ENCODE peak calls at places on chromosomes 6 and 20, in ten cellular contexts. M is effector memory CD4-positive, alpha-beta T cell; I is K562; T is GDM1; S is NCI-H1092; P is nephron progenitor cell; Q is PC-9; Y is GF-D8; U is HCT116; O is stimulated activated CD4-positive, alpha-beta T cell treated with anti-CD3 and anti-CD28 coated beads, Interleukin-4, amount 100 ng/mL, for 48 hours. W is an unnamed sample.

GRCh38 chr20:61731363-61732181 is 334.1 kb downstream of the TAF4 start:
- DNase-seq in U (no peak), Q (no peak), P (no peak), O (no peak), Y (no peak), T (no peak), M (no peak), S (no peak), I (no peak), W (no peak)

GRCh38 chr6:85404497-85405174 is 45.2 kb upstream of the NT5E start:
- DNase-seq in M (no peak), Y (no peak), P (no peak), T (no peak), O (no peak), U (peak), Q (peak), I (no peak), S (no peak), W (no peak)

GRCh38 chr20:24379116-24379927 is 90.1 kb upstream of the SYNDIG1 start:
- DNase-seq in U (no peak), I (no peak), S (no peak), O (no peak), P (no peak), T (peak), Q (no peak), M (no peak), Y (no peak), W (no peak)

GRCh38 chr6:113829702-113830058 is 27.5 kb upstream of the MARCKS start:
- DNase-seq in U (no peak), Y (no peak), M (no peak), O (no peak), I (no peak), P (no peak), Q (no peak), T (no peak), S (no peak), W (no peak)

GRCh38 chr6:15001511-15001910 is 244.4 kb upstream of the JARID2 start:
- DNase-seq in P (no peak), I (no peak), Y (no peak), Q (no peak), M (no peak), U (no peak), S (no peak), O (no peak), T (no peak), W (no peak)

GRCh38 chr20:22282696-22283095 is 301.7 kb downstream of the FOXA2 start:
- DNase-seq in I (peak), Q (no peak), T (no peak), S (no peak), P (no peak), O (no peak), M (no peak), Y (no peak), U (no peak), W (no peak)

GRCh38 chr6:2193931-2194330 is 51.5 kb downstream of the GMDS start:
- DNase-seq in S (no peak), Y (no peak), I (no peak), Q (no peak), O (no peak), U (no peak), P (no peak), T (no peak), M (no peak), W (no peak)

GRCh38 chr6:90502866-90503407 is 83.9 kb downstream of the MAP3K7 start:
- DNase-seq in S (no peak), Y (no peak), Q (peak), T (no peak), P (no peak), I (peak), O (no peak), U (peak), M (no peak), W (no peak)

GRCh38 chr20:64010711-64011237 is 25.2 kb upstream of the C20orf204 start:
- DNase-seq in I (no peak), O (no peak), Y (no peak), M (no peak), U (no peak), P (no peak), S (no peak), Q (no peak), T (no peak), W (no peak)

GRCh38 chr6:122248001-122248669 is 151.3 kb upstream of the HSF2 start:
- DNase-seq in T (no peak), O (no peak), I (no peak), S (no peak), P (no peak), Y (no peak), M (no peak), Q (no peak), U (no peak), W (no peak)

GRCh38 chr20:29427201-29428060 is 1830.0 kb upstream of the DEFB115 start:
- DNase-seq in M (no peak), Q (no peak), I (peak), Y (no peak), O (no peak), T (no peak), U (no peak), S (no peak), P (no peak), W (no peak)

GRCh38 chr20:6169251-6169650 is 46.4 kb upstream of the FERMT1 start:
- DNase-seq in P (no peak), Y (no peak), O (no peak), T (no peak), Q (no peak), I (no peak), U (no peak), M (no peak), S (no peak), W (no peak)

GRCh38 chr20:9147553-9148024 is 78.7 kb downstream of the PLCB4 start:
- DNase-seq in M (no peak), Y (no peak), S (no peak), U (no peak), O (no peak), T (no peak), P (no peak), Q (no peak), I (peak), W (no peak)

GRCh38 chr20:5504061-5504739 is 187.4 kb upstream of the PROKR2 start:
- DNase-seq in M (no peak), O (no peak), I (peak), Y (no peak), U (no peak), P (no peak), Q (no peak), T (no peak), S (peak), W (peak)

GRCh38 chr20:56032251-56032650 is 26.9 kb upstream of the CBLN4 start:
- DNase-seq in I (peak), O (no peak), P (no peak), U (peak), M (no peak), S (no peak), T (no peak), Q (no peak), Y (no peak), W (no peak)

GRCh38 chr6:38110407-38111025 is 291.0 kb downstream of the ZFAND3 start:
- DNase-seq in S (peak), P (no peak), Q (no peak), U (no peak), Y (no peak), M (no peak), I (no peak), T (no peak), O (no peak), W (peak)

GRCh38 chr6:135938588-135939215 is 87.2 kb downstream of the PDE7B start:
- DNase-seq in O (no peak), Q (no peak), Y (no peak), I (peak), M (no peak), U (no peak), T (no peak), S (no peak), P (no peak), W (no peak)

GRCh38 chr20:63284981-63285524 is 7.9 kb upstream of the COL20A1 start:
- DNase-seq in Y (no peak), Q (no peak), M (no peak), T (no peak), P (no peak), S (no peak), I (no peak), O (no peak), U (no peak), W (no peak)

GRCh38 chr6:166705070-166705469 is 78.0 kb upstream of the RPS6KA2 start:
- DNase-seq in I (no peak), O (no peak), P (no peak), S (no peak), Q (no peak), T (no peak), M (no peak), Y (no peak), U (no peak), W (no peak)

GRCh38 chr20:42837456-42837855 is 352.2 kb downstream of the PTPRT start:
- DNase-seq in Q (no peak), P (no peak), O (no peak), T (no peak), U (no peak), S (no peak), M (no peak), Y (no peak), I (no peak), W (no peak)

GRCh38 chr6:139778688-139779087 is 404.2 kb upstream of the CITED2 start:
- DNase-seq in Y (no peak), P (no peak), O (no peak), M (no peak), S (peak), T (no peak), U (no peak), Q (no peak), I (no peak), W (no peak)

GRCh38 chr20:48283470-48284110 is 498.3 kb upstream of the SULF2 start:
- DNase-seq in P (no peak), M (no peak), T (no peak), Y (no peak), I (no peak), S (peak), U (no peak), Q (peak), O (no peak), W (peak)

GRCh38 chr6:170235726-170236125 is 55.2 kb downstream of the DLL1 start:
- DNase-seq in T (no peak), O (no peak), U (no peak), Y (no peak), P (peak), S (no peak), Q (no peak), I (no peak), M (no peak), W (no peak)

GRCh38 chr6:150514806-150515362 is 84.8 kb upstream of the PLEKHG1 start:
- DNase-seq in Y (no peak), S (no peak), U (no peak), I (no peak), Q (peak), O (no peak), M (no peak), T (no peak), P (no peak), W (no peak)

GRCh38 chr6:89675949-89676753 is 37.6 kb upstream of the LYRM2 start:
- DNase-seq in P (no peak), U (no peak), O (no peak), I (no peak), S (no peak), T (no peak), M (no peak), Q (no peak), Y (no peak), W (no peak)

GRCh38 chr6:158406736-158407135 is 94.5 kb downstream of the TULP4 start:
- DNase-seq in Q (no peak), O (no peak), Y (no peak), I (no peak), M (no peak), P (no peak), U (no peak), T (no peak), S (no peak), W (no peak)

GRCh38 chr6:133873538-133873937 is 15.4 kb upstream of the TCF21 start:
- DNase-seq in Y (no peak), S (no peak), T (no peak), P (no peak), M (no peak), Q (no peak), O (no peak), I (no peak), U (no peak), W (no peak)

GRCh38 chr20:10741060-10741459 is 67.3 kb upstream of the JAG1 start:
- DNase-seq in O (no peak), S (no peak), T (no peak), P (no peak), Q (peak), Y (no peak), I (no peak), U (no peak), M (no peak), W (no peak)

GRCh38 chr20:38926934-38927616 is 858 bp downstream of the FAM83D start:
- DNase-seq in M (no peak), Q (no peak), T (no peak), S (no peak), P (no peak), U (no peak), Y (no peak), I (no peak), O (no peak), W (no peak)

GRCh38 chr20:49814057-49814675 is 1.5 kb downstream of the SLC9A8 start:
- DNase-seq in Q (peak), S (no peak), U (no peak), I (no peak), P (no peak), T (no peak), Y (peak), M (no peak), O (no peak), W (peak)

W was measured in NCI-H2029 treated with DMSO at 0.1 percent for 48 hours.